ENCODE peak calls at places on chromosomes 7 and 10, in six cellular contexts. P, S, H, E, N and W are unnamed samples.
A peak's percentile ranks its signal among the peaks of the same experiment; 100 is the strongest.

GRCh38 chr7:111770116-111770515 is 207.8 kb upstream of the IMMP2L start:
- DNase-seq in P (no peak), S (no peak), H (no peak), E (no peak), N (no peak), W (no peak)

GRCh38 chr10:60825520-60825919 is 47.2 kb downstream of the CDK1 start:
- DNase-seq in P (no peak), S (no peak), H (no peak), E (no peak), N (no peak), W (no peak)

GRCh38 chr7:7944619-7945282 is 23.8 kb upstream of the GLCCI1 start:
- DNase-seq in P (no peak), S (no peak), H (no peak), E (no peak), N (no peak), W (no peak)

GRCh38 chr7:27154901-27155815 is 1.3 kb downstream of the HOXA7 start:
- DNase-seq in P (peak; percentile 10), S (peak; percentile 61), H (no peak), E (no peak), N (peak; percentile 84), W (peak; percentile 51)

GRCh38 chr7:101235050-101235449 is 2.6 kb downstream of the CLDN15 start:
- DNase-seq in P (no peak), S (no peak), H (no peak), E (peak; percentile 36), N (no peak), W (no peak)

GRCh38 chr10:129851941-129852650 is 112.0 kb downstream of the EBF3 start:
- DNase-seq in P (no peak), S (no peak), H (no peak), E (no peak), N (no peak), W (peak; percentile 27)

GRCh38 chr10:118501637-118502440 is 93.6 kb downstream of the PRLHR start:
- DNase-seq in P (no peak), S (no peak), H (peak; percentile 21), E (peak; percentile 44), N (no peak), W (peak; percentile 22)

GRCh38 chr10:107011992-107012391 is 152.5 kb downstream of the SORCS1 start:
- DNase-seq in P (no peak), S (no peak), H (no peak), E (no peak), N (no peak), W (no peak)

GRCh38 chr7:137313196-137313595 is 30.3 kb downstream of the PTN start:
- DNase-seq in P (no peak), S (no peak), H (no peak), E (no peak), N (no peak), W (no peak)

GRCh38 chr7:76054129-76055120 is 6.5 kb downstream of the MDH2 start:
- DNase-seq in P (no peak), S (peak; percentile 81), H (no peak), E (peak; percentile 41), N (no peak), W (no peak)

GRCh38 chr10:78899996-78900714 is 168.6 kb upstream of the ZMIZ1 start:
- DNase-seq in P (no peak), S (no peak), H (no peak), E (no peak), N (peak; percentile 39), W (no peak)

GRCh38 chr7:65475734-65476319 is 102.2 kb downstream of the ZNF92 start:
- DNase-seq in P (no peak), S (no peak), H (no peak), E (no peak), N (no peak), W (peak; percentile 20)

GRCh38 chr7:22082553-22082885 is 136.8 kb upstream of the CDCA7L start:
- DNase-seq in P (no peak), S (no peak), H (no peak), E (no peak), N (peak; percentile 42), W (no peak)

GRCh38 chr10:118594392-118595063 is 920 bp downstream of the PRLHR start:
- DNase-seq in P (peak; percentile 30), S (peak; percentile 60), H (no peak), E (peak; percentile 56), N (peak; percentile 89), W (no peak)

GRCh38 chr10:96339956-96340904 is 18.6 kb downstream of the OPALIN start:
- DNase-seq in P (peak; percentile 45), S (peak; percentile 60), H (peak; percentile 30), E (peak; percentile 71), N (no peak), W (peak; percentile 32)

GRCh38 chr7:24587853-24588252 is 14.6 kb downstream of the PALS2 start:
- DNase-seq in P (no peak), S (no peak), H (no peak), E (peak; percentile 34), N (no peak), W (no peak)

GRCh38 chr7:84336303-84336702 is 141.7 kb upstream of the SEMA3A start:
- DNase-seq in P (no peak), S (no peak), H (no peak), E (no peak), N (no peak), W (no peak)

GRCh38 chr7:17359610-17360009 is 61.2 kb downstream of the AHR start:
- DNase-seq in P (no peak), S (no peak), H (no peak), E (no peak), N (no peak), W (no peak)

GRCh38 chr7:116863168-116863670 is 832 bp downstream of the CAPZA2 start:
- DNase-seq in P (no peak), S (peak; percentile 43), H (peak; percentile 12), E (peak; percentile 31), N (peak; percentile 19), W (no peak)

DNA sequence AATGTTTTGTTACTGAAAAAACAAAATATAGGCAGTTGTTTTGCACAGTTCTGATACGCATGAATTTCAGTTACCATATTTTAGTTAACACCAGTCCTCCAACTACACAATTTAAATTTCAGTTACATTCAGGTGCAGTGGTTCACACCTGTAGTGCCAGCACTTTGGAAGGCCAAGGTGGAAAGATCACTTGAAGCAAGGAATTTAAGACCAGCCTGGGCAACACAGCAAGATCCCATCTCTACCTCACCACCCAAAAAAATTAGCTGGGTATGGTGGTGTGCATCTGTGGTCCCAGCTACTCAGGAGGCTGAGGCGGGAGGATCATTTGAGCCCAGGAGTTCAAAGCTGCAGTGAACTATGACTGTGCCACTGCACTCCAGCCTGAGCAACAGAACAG is 45.3 kb downstream of the ABI1 start:
- DNase-seq in P (no peak), S (no peak), H (no peak), E (no peak), N (no peak), W (no peak)
- TF ChIP-seq CTCF in P (no peak), S (no peak), H (no peak), E (no peak), N (no peak), W (no peak)

GRCh38 chr10:450463-450862 is 239.0 kb downstream of the DIP2C start:
- DNase-seq in P (no peak), S (no peak), H (no peak), E (no peak), N (no peak), W (no peak)

GRCh38 chr10:452512-453504 is 236.7 kb downstream of the DIP2C start:
- DNase-seq in P (no peak), S (no peak), H (no peak), E (no peak), N (no peak), W (no peak)

GRCh38 chr10:451856-452255 is 237.6 kb downstream of the DIP2C start:
- DNase-seq in P (no peak), S (no peak), H (no peak), E (no peak), N (no peak), W (no peak)

GRCh38 chr10:454860-455259 is 234.6 kb downstream of the DIP2C start:
- DNase-seq in P (peak; percentile 74), S (peak; percentile 66), H (peak; percentile 61), E (peak; percentile 79), N (no peak), W (no peak)

GRCh38 chr10:451021-451471 is 238.4 kb downstream of the DIP2C start:
- DNase-seq in P (no peak), S (no peak), H (no peak), E (no peak), N (no peak), W (no peak)
- TF ChIP-seq POLR2A in P (no peak), S (no peak), H (no peak), E (no peak), N (no peak), W (no peak)

GRCh38 chr10:44990302-44990655 is 10.4 kb upstream of the ZNF22 start:
- DNase-seq in P (no peak), S (no peak), H (no peak), E (no peak), N (no peak), W (no peak)
- TF ChIP-seq CTCF in P (peak; percentile 41), S (no peak), H (no peak), E (peak; percentile 18), N (no peak), W (no peak)

DNA sequence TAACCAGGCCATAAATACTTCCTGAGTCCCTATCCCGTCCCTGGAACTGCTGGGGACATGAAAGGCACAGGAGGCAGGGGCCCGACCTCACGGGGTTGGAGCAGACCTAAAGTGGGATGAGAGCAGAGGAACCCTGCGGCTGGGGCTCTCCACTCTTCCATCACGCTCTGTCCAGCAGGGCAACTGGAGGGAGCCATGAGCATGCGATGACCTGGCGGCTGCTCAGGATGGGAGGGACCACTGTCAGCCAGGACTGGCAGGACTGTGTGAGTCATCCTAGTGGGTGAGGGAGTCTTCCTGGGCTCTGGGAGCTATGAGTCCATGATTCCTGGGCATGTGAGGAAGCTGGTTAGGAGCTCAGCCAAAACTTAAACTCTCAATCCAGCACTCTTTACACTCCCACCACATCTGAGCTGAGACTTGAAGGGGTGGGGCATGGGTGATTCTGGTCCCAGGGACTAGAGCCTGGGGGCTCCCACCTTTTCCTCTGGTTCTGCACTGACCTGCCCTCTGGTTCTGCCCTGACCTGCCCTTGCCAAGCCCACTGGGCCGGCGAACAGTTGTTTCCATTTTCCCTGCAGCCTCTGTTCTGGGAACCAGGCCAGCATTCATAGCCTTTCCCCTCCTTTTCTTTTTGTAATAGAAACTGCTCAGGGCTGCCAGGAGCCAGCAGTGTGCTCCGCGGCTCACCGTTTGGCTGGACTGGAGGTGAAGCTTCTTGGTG is 47.1 kb downstream of the SYPL1 start:
- DNase-seq in P (peak; percentile 94), S (peak; percentile 98), H (peak; percentile 90), E (peak; percentile 85), N (no peak), W (peak; percentile 91)
- TF ChIP-seq POLR2A in P (no peak), S (no peak), H (no peak), E (peak; percentile 6), N (no peak), W (no peak)

DNA sequence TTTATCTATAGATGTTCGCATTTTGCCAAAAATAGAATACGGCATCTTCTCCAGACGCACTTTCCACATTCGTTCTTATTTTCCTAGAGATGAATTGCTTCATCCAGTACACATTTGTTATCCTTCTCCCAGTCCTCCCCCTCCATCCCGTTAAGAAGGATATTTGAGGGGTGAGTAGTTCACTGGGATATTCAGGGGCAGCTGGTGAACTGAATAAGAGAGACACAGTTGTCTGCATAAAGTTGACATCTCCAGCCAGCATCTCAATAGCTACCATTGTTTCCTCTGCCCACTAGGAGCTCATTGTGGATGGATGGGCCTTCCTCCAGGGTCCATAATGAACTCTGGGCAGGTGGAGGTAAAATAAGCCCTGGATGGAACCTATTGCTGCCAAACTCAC is 456.8 kb upstream of the NRP1 start:
- DNase-seq in P (no peak), S (no peak), H (no peak), E (no peak), N (no peak), W (no peak)
- TF ChIP-seq CTCF in P (no peak), S (no peak), H (no peak), E (no peak), N (no peak), W (no peak)

GRCh38 chr10:71212249-71213126 is at the start of gene UNC5B:
- DNase-seq in P (peak; percentile 93), S (peak; percentile 92), H (peak; percentile 88), E (peak; percentile 80), N (peak; percentile 99), W (peak; percentile 91)
- TF ChIP-seq POLR2A in P (peak; percentile 45), S (peak; percentile 87), H (peak; percentile 96), E (peak; percentile 64), N (peak; percentile 63), W (no peak)